ENCODE peak calls at places on chromosomes 1 and 21, in four cellular contexts. N is H54, B is brain pericyte, K is NCI-H2081. R is an unnamed sample.

GRCh38 chr1:53137729-53138128 is 4.7 kb downstream of the SLC1A7 start:
- DNase-seq in N (no peak), B (no peak), K (no peak), R (no peak)

GRCh38 chr1:154263465-154264332 is 8.7 kb upstream of the HAX1 start:
- DNase-seq in N (no peak), B (no peak), K (no peak), R (no peak)

GRCh38 chr1:35371506-35371905 is 103.0 kb downstream of the ZMYM4 start:
- DNase-seq in N (no peak), B (no peak), K (no peak), R (no peak)

GRCh38 chr1:52590275-52590674 is 11.9 kb upstream of the GPX7 start:
- DNase-seq in N (no peak), B (no peak), K (no peak), R (no peak)

GRCh38 chr1:224958490-224958889 is 29.0 kb downstream of the DNAH14 start:
- DNase-seq in N (no peak), B (no peak), K (no peak), R (no peak)

GRCh38 chr1:59455206-59455605 is 158.3 kb downstream of the FGGY start:
- DNase-seq in N (no peak), B (no peak), K (no peak), R (no peak)

GRCh38 chr1:29459551-29459945 is 223.2 kb downstream of the PTPRU start:
- DNase-seq in N (no peak), B (no peak), K (no peak), R (no peak)

GRCh38 chr1:192610114-192610958 is 25.6 kb upstream of the RGS13 start:
- DNase-seq in N (no peak), B (no peak), K (peak), R (no peak)

GRCh38 chr1:183622884-183623785 is 12.4 kb downstream of the ARPC5 start:
- DNase-seq in N (peak), B (no peak), K (peak), R (no peak)

GRCh38 chr1:162357681-162358266 is 18.9 kb downstream of the SPATA46 start:
- DNase-seq in N (peak), B (no peak), K (peak), R (peak)

GRCh38 chr1:230864441-230864840 is 3.9 kb downstream of the C1orf198 start:
- DNase-seq in N (no peak), B (no peak), K (no peak), R (no peak)

GRCh38 chr21:23398726-23399125 is 2208.6 kb downstream of the MRPL39 start:
- DNase-seq in N (no peak), B (no peak), K (no peak), R (no peak)

GRCh38 chr1:205849619-205850355 is at the start of gene PM20D1:
- DNase-seq in N (no peak), B (no peak), K (no peak), R (peak)

GRCh38 chr1:147201276-147201675 is 23.9 kb downstream of the FMO5 start:
- DNase-seq in N (no peak), B (no peak), K (no peak), R (no peak)

GRCh38 chr1:90721210-90722194 is 4.4 kb upstream of the BARHL2 start:
- DNase-seq in N (peak), B (no peak), K (peak), R (peak)